ENCODE peak calls at places on chromosomes 11 and 22, in seven cellular contexts. R, F, B, J, K, O and P are unnamed samples.

GRCh38 chr11:117851091-117851490 is 25.4 kb downstream of the FXYD6 start:
- DNase-seq in R (no peak), F (no peak), B (no peak), J (no peak), K (no peak), O (no peak), P (no peak)

GRCh38 chr22:23268139-23268712 is 87.9 kb downstream of the BCR start:
- DNase-seq in R (no peak), F (no peak), B (no peak), J (no peak), K (no peak), O (no peak), P (no peak)

GRCh38 chr11:120703358-120704152 is 192.0 kb downstream of the GRIK4 start:
- DNase-seq in R (no peak), F (no peak), B (no peak), J (no peak), K (no peak), O (no peak), P (no peak)

GRCh38 chr22:49491726-49492125 is 335.9 kb downstream of the BRD1 start:
- DNase-seq in R (no peak), F (no peak), B (no peak), J (no peak), K (no peak), O (no peak), P (no peak)

GRCh38 chr22:46119093-46119728 is 31.1 kb upstream of the PPARA start:
- DNase-seq in R (no peak), F (no peak), B (no peak), J (no peak), K (no peak), O (no peak), P (no peak)

GRCh38 chr11:1162498-1163311 is 5.0 kb downstream of the MUC5AC start:
- DNase-seq in R (no peak), F (no peak), B (no peak), J (no peak), K (no peak), O (peak), P (no peak)

GRCh38 chr11:12216542-12217422 is 106.4 kb downstream of the MICAL2 start:
- DNase-seq in R (no peak), F (no peak), B (peak), J (no peak), K (no peak), O (peak), P (no peak)

GRCh38 chr22:25899566-25899965 is 157.6 kb downstream of the MYO18B start:
- DNase-seq in R (no peak), F (no peak), B (no peak), J (no peak), K (no peak), O (no peak), P (no peak)

GRCh38 chr11:126024143-126024542 is 38.5 kb downstream of the CDON start:
- DNase-seq in R (no peak), F (no peak), B (no peak), J (no peak), K (no peak), O (no peak), P (no peak)

GRCh38 chr11:66626926-66627325 is 10.5 kb downstream of the RBM14 start:
- DNase-seq in R (no peak), F (no peak), B (no peak), J (no peak), K (no peak), O (no peak), P (no peak)

GRCh38 chr11:2777396-2777795 is 77.6 kb upstream of the KCNQ1OT1 start:
- DNase-seq in R (no peak), F (peak), B (peak), J (peak), K (peak), O (peak), P (no peak)

GRCh38 chr11:126603486-126603885 is 248.0 kb downstream of the ST3GAL4 start:
- DNase-seq in R (no peak), F (no peak), B (no peak), J (no peak), K (no peak), O (no peak), P (no peak)

GRCh38 chr11:83371489-83371888 is 85.3 kb upstream of the CCDC90B start:
- DNase-seq in R (no peak), F (no peak), B (no peak), J (no peak), K (no peak), O (peak), P (no peak)

GRCh38 chr11:75450236-75450635 is 17.2 kb upstream of the KLHL35 start:
- DNase-seq in R (no peak), F (no peak), B (no peak), J (no peak), K (no peak), O (no peak), P (no peak)

GRCh38 chr11:11659567-11660341 is 37.9 kb upstream of the GALNT18 start:
- DNase-seq in R (no peak), F (no peak), B (no peak), J (no peak), K (no peak), O (no peak), P (no peak)

GRCh38 chr11:23124996-23125395 is 264.7 kb upstream of the CCDC179 start:
- DNase-seq in R (no peak), F (no peak), B (no peak), J (no peak), K (no peak), O (peak), P (no peak)

GRCh38 chr11:27427183-27427980 is 45.2 kb downstream of the LGR4 start:
- DNase-seq in R (no peak), F (peak), B (peak), J (no peak), K (no peak), O (peak), P (no peak)

GRCh38 chr11:95058622-95059021 is 8.1 kb upstream of the SRSF8 start:
- DNase-seq in R (no peak), F (no peak), B (no peak), J (no peak), K (no peak), O (no peak), P (no peak)

GRCh38 chr22:49005557-49005956 is 822.1 kb downstream of the BRD1 start:
- DNase-seq in R (no peak), F (no peak), B (no peak), J (peak), K (no peak), O (no peak), P (no peak)

GRCh38 chr11:7910389-7910788 is 20.7 kb downstream of the OR10A6 start:
- DNase-seq in R (no peak), F (no peak), B (no peak), J (no peak), K (no peak), O (no peak), P (no peak)

GRCh38 chr11:79237111-79237510 is 203.7 kb downstream of the TENM4 start:
- DNase-seq in R (no peak), F (no peak), B (no peak), J (no peak), K (no peak), O (no peak), P (no peak)

GRCh38 chr11:128409476-128409875 is 177.9 kb downstream of the ETS1 start:
- DNase-seq in R (no peak), F (no peak), B (no peak), J (no peak), K (no peak), O (no peak), P (no peak)

GRCh38 chr11:131579932-131580387 is 209.5 kb downstream of the NTM start:
- DNase-seq in R (no peak), F (no peak), B (peak), J (no peak), K (peak), O (peak), P (peak)

GRCh38 chr22:46260038-46260437 is 3.1 kb downstream of the PKDREJ start:
- DNase-seq in R (no peak), F (no peak), B (no peak), J (no peak), K (no peak), O (no peak), P (no peak)

GRCh38 chr11:8317164-8317563 is 53.5 kb upstream of the LMO1 start:
- DNase-seq in R (no peak), F (no peak), B (peak), J (no peak), K (no peak), O (no peak), P (no peak)

GRCh38 chr22:48404004-48404403 is 1423.7 kb downstream of the BRD1 start:
- DNase-seq in R (no peak), F (no peak), B (no peak), J (no peak), K (no peak), O (no peak), P (no peak)

GRCh38 chr11:64930346-64930745 is 5.3 kb downstream of the GPHA2 start:
- DNase-seq in R (no peak), F (no peak), B (no peak), J (no peak), K (no peak), O (no peak), P (no peak)

GRCh38 chr11:95154514-95154913 is 64.9 kb downstream of the ENDOD1 start:
- DNase-seq in R (peak), F (peak), B (peak), J (no peak), K (peak), O (peak), P (peak)

GRCh38 chr22:35560824-35561223 is 20.2 kb downstream of the RASD2 start:
- DNase-seq in R (no peak), F (no peak), B (no peak), J (no peak), K (no peak), O (no peak), P (no peak)

GRCh38 chr11:19988598-19988997 is 171.7 kb downstream of the DBX1 start:
- DNase-seq in R (no peak), F (no peak), B (peak), J (no peak), K (no peak), O (no peak), P (no peak)

GRCh38 chr11:96155627-96156378 is 187.2 kb downstream of the MAML2 start:
- DNase-seq in R (peak), F (peak), B (peak), J (peak), K (no peak), O (peak), P (no peak)

GRCh38 chr11:80702264-80702663 is 1261.4 kb upstream of the TENM4 start:
- DNase-seq in R (no peak), F (no peak), B (peak), J (no peak), K (no peak), O (no peak), P (no peak)

GRCh38 chr11:93268287-93269040 is 62.1 kb upstream of the DEUP1 start:
- DNase-seq in R (no peak), F (no peak), B (no peak), J (no peak), K (no peak), O (no peak), P (no peak)

GRCh38 chr11:95925011-95925410 is 1.1 kb upstream of the MTMR2 start:
- DNase-seq in R (no peak), F (peak), B (peak), J (no peak), K (no peak), O (no peak), P (peak)

GRCh38 chr11:134124660-134125451 is 56.0 kb downstream of the JAM3 start:
- DNase-seq in R (no peak), F (no peak), B (peak), J (peak), K (peak), O (peak), P (peak)

GRCh38 chr22:27965547-27965946 is 46.5 kb upstream of the PITPNB start:
- DNase-seq in R (no peak), F (no peak), B (no peak), J (no peak), K (no peak), O (no peak), P (no peak)

GRCh38 chr11:46237248-46238077 is 40.0 kb upstream of the CREB3L1 start:
- DNase-seq in R (peak), F (peak), B (peak), J (peak), K (peak), O (peak), P (peak)

GRCh38 chr11:59216654-59217640 is 4.2 kb upstream of the MPEG1 start:
- DNase-seq in R (no peak), F (no peak), B (no peak), J (peak), K (no peak), O (peak), P (no peak)

GRCh38 chr11:112652786-112653390 is 308.3 kb upstream of the NCAM1 start:
- DNase-seq in R (no peak), F (no peak), B (peak), J (no peak), K (no peak), O (no peak), P (no peak)